ENCODE peak calls at places on chromosomes 3 and 15, in six cellular contexts. One of them, this sample, is unnamed.

GRCh38 chr3:150104564-150104963 is 133.9 kb upstream of the PFN2 start:
- DNase-seq in Panc1: no peak
- DNase-seq in HepG2: no peak
- DNase-seq in H1: no peak
- DNase-seq in SK-N-SH: no peak
- DNase-seq in K562: no peak
- DNase-seq in this sample: no peak

GRCh38 chr3:127360647-127361046 is 72.8 kb upstream of the PRR20G start:
- DNase-seq in K562: no peak
- DNase-seq in H1: no peak
- DNase-seq in SK-N-SH: no peak
- DNase-seq in HepG2: no peak
- DNase-seq in Panc1: no peak
- DNase-seq in this sample: no peak

GRCh38 chr3:23402728-23403505 is 199.8 kb downstream of the UBE2E2 start:
- DNase-seq in SK-N-SH: no peak
- DNase-seq in K562: no peak
- DNase-seq in HepG2: no peak
- DNase-seq in Panc1: no peak
- DNase-seq in H1: no peak
- DNase-seq in this sample: no peak

GRCh38 chr15:44096596-44096995 is 98.5 kb downstream of the FRMD5 start:
- DNase-seq in HepG2: peak
- DNase-seq in SK-N-SH: no peak
- DNase-seq in H1: no peak
- DNase-seq in Panc1: no peak
- DNase-seq in K562: no peak
- DNase-seq in this sample: no peak

GRCh38 chr3:123318374-123318773 is 116.6 kb downstream of the SEC22A start:
- DNase-seq in H1: no peak
- DNase-seq in K562: no peak
- DNase-seq in SK-N-SH: no peak
- DNase-seq in HepG2: no peak
- DNase-seq in Panc1: no peak
- DNase-seq in this sample: no peak

GRCh38 chr3:74053970-74054369 is 429.2 kb upstream of the PDZRN3 start:
- DNase-seq in K562: no peak
- DNase-seq in HepG2: no peak
- DNase-seq in SK-N-SH: no peak
- DNase-seq in Panc1: no peak
- DNase-seq in H1: no peak
- DNase-seq in this sample: no peak

GRCh38 chr15:56532766-56533455 is 68.0 kb upstream of the MNS1 start:
- DNase-seq in SK-N-SH: no peak
- DNase-seq in HepG2: no peak
- DNase-seq in K562: no peak
- DNase-seq in H1: no peak
- DNase-seq in Panc1: no peak
- DNase-seq in this sample: no peak

GRCh38 chr3:172847292-172847691 is 96.8 kb downstream of the ECT2 start:
- DNase-seq in K562: no peak
- DNase-seq in SK-N-SH: no peak
- DNase-seq in HepG2: no peak
- DNase-seq in H1: no peak
- DNase-seq in Panc1: no peak
- DNase-seq in this sample: no peak

GRCh38 chr3:122858373-122858772 is 63.5 kb downstream of the SLC49A4 start:
- DNase-seq in H1: no peak
- DNase-seq in Panc1: peak
- DNase-seq in SK-N-SH: peak
- DNase-seq in K562: no peak
- DNase-seq in HepG2: peak
- DNase-seq in this sample: peak

GRCh38 chr3:4814302-4814903 is 164.8 kb upstream of the BHLHE40 start:
- DNase-seq in SK-N-SH: no peak
- DNase-seq in K562: peak
- DNase-seq in H1: no peak
- DNase-seq in HepG2: no peak
- DNase-seq in Panc1: no peak
- DNase-seq in this sample: no peak

GRCh38 chr15:70236306-70237103 is 138.8 kb upstream of the TLE3 start:
- DNase-seq in SK-N-SH: no peak
- DNase-seq in H1: no peak
- DNase-seq in K562: no peak
- DNase-seq in HepG2: no peak
- DNase-seq in Panc1: no peak
- DNase-seq in this sample: no peak

GRCh38 chr3:51967384-51968174 is at the start of gene PCBP4:
- DNase-seq in H1: peak
- DNase-seq in Panc1: no peak
- DNase-seq in K562: peak
- DNase-seq in SK-N-SH: peak
- DNase-seq in HepG2: peak
- DNase-seq in this sample: no peak

GRCh38 chr3:154970796-154971195 is 109.3 kb upstream of the MME start:
- DNase-seq in HepG2: no peak
- DNase-seq in SK-N-SH: no peak
- DNase-seq in Panc1: no peak
- DNase-seq in K562: no peak
- DNase-seq in H1: no peak
- DNase-seq in this sample: no peak

GRCh38 chr3:78497025-78497424 is 1270.8 kb downstream of the ROBO1 start:
- DNase-seq in Panc1: no peak
- DNase-seq in SK-N-SH: peak
- DNase-seq in H1: no peak
- DNase-seq in HepG2: no peak
- DNase-seq in K562: no peak
- DNase-seq in this sample: no peak

GRCh38 chr15:64152507-64153387 is 1.2 kb downstream of the SNX22 start:
- DNase-seq in K562: no peak
- DNase-seq in Panc1: no peak
- DNase-seq in SK-N-SH: peak
- DNase-seq in HepG2: no peak
- DNase-seq in H1: peak
- DNase-seq in this sample: no peak

GRCh38 chr3:129463736-129464135 is 23.7 kb downstream of the IFT122 start:
- DNase-seq in K562: no peak
- DNase-seq in SK-N-SH: no peak
- DNase-seq in Panc1: no peak
- DNase-seq in H1: no peak
- DNase-seq in HepG2: no peak
- DNase-seq in this sample: no peak

GRCh38 chr15:30042556-30042955 is 40.2 kb upstream of the GOLGA8J start:
- DNase-seq in Panc1: no peak
- DNase-seq in HepG2: no peak
- DNase-seq in SK-N-SH: no peak
- DNase-seq in H1: no peak
- DNase-seq in K562: no peak
- DNase-seq in this sample: no peak

GRCh38 chr15:78415284-78415683 is 22.7 kb upstream of the IREB2 start:
- DNase-seq in H1: no peak
- DNase-seq in HepG2: no peak
- DNase-seq in SK-N-SH: no peak
- DNase-seq in K562: no peak
- DNase-seq in Panc1: no peak
- DNase-seq in this sample: peak

DNA sequence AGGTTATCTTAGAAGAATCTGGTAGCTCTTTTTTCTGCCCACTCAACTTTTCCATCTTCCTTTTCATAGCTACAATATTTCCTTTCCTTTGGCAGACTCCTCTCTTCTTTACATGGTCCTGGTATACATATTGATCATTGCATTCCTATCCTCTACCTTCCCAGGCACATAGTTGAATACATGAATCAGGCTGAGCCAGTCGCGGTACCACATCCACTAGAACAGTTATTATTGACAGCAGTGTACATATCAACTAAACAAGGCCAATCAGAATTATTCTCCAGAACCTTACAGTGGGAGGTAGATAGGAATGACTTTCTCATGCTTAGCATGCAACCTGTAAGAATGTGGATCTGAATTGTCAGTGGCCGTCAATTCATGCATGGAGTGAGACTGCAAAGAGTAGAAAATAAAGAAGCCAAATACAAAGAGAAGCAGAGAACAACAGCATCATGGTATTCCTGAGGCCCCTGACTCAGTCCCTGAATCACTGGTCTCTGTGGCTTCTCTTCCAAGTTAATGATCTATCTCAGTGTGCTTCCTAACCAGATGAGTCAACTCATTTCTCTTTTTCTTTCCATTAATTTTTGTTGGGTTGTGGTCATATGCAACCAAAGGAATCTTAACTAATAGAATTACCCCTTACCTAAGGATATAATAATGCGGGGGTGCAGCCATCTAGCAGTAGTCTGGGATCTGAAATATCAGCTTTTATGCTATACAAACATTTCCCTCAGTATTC is 60.9 kb upstream of the DCBLD2 start:
- DNase-seq in SK-N-SH: no peak
- DNase-seq in H1: no peak
- DNase-seq in K562: no peak
- DNase-seq in HepG2: peak
- DNase-seq in Panc1: no peak
- DNase-seq in this sample: peak
- TF ChIP-seq SIN3A in SK-N-SH: no peak
- TF ChIP-seq SIN3A in H1: no peak
- TF ChIP-seq SIN3A in K562: no peak
- TF ChIP-seq SIN3A in HepG2: no peak
- TF ChIP-seq SIN3A in Panc1: no peak
- TF ChIP-seq SIN3A in this sample: peak

GRCh38 chr3:109977903-109978302 is 640.6 kb upstream of the DPPA4 start:
- DNase-seq in HepG2: no peak
- DNase-seq in Panc1: no peak
- DNase-seq in K562: no peak
- DNase-seq in H1: no peak
- DNase-seq in SK-N-SH: no peak
- DNase-seq in this sample: no peak

DNA sequence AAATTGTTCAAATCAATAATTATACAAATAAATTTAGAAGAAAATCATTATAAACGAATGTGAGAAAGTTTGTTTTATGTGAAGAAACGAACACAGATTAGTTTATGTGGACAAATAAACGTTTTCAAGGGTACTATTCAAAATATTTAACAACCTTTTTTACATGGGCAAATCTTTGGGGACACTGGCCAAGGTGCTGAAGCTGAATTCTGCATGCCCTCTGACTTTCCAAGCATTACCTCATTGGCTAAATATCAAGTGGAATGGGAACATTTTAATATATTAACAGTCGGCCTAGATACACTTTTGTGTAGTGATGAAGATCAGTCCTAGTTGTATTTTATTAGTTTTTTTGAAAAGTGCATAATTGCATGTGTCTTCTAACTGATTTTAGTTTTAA is 636.4 kb upstream of the DPPA4 start:
- DNase-seq in K562: no peak
- DNase-seq in SK-N-SH: no peak
- DNase-seq in Panc1: no peak
- DNase-seq in HepG2: no peak
- DNase-seq in H1: no peak
- DNase-seq in this sample: no peak
- TF ChIP-seq SIN3A in K562: no peak
- TF ChIP-seq SIN3A in SK-N-SH: no peak
- TF ChIP-seq SIN3A in Panc1: no peak
- TF ChIP-seq SIN3A in HepG2: no peak
- TF ChIP-seq SIN3A in H1: no peak
- TF ChIP-seq SIN3A in this sample: no peak

DNA sequence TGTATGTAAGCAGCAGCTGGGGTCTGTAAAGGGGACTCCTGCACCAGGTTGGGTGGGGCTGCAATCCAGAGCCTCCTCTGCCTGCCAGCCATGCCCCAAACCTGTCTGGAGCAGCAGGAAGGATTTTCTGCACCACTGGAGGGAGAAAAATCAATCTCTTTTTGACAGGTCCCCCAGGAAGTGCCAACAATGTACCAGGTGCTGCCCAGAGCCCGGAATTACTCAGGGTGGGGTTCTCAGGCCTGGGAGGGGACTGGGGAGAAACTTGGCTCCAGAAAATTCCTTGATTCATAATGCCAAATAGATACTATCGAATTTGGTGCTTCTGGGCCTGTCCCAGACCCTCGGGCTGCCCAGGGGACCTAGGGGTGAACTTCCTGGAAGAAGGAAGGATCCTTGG is 52.6 kb downstream of the WNT7A start:
- DNase-seq in SK-N-SH: no peak
- DNase-seq in K562: no peak
- DNase-seq in HepG2: no peak
- DNase-seq in Panc1: no peak
- DNase-seq in H1: no peak
- DNase-seq in this sample: no peak
- TF ChIP-seq SIN3A in SK-N-SH: no peak
- TF ChIP-seq SIN3A in K562: no peak
- TF ChIP-seq SIN3A in HepG2: no peak
- TF ChIP-seq SIN3A in Panc1: no peak
- TF ChIP-seq SIN3A in H1: no peak
- TF ChIP-seq SIN3A in this sample: no peak

GRCh38 chr15:60021589-60022378 is 17.7 kb downstream of the FOXB1 start:
- DNase-seq in K562: no peak
- DNase-seq in SK-N-SH: no peak
- DNase-seq in H1: no peak
- DNase-seq in Panc1: no peak
- DNase-seq in HepG2: no peak
- DNase-seq in this sample: no peak
- TF ChIP-seq SIN3A in K562: no peak
- TF ChIP-seq SIN3A in SK-N-SH: no peak
- TF ChIP-seq SIN3A in H1: no peak
- TF ChIP-seq SIN3A in Panc1: no peak
- TF ChIP-seq SIN3A in HepG2: no peak
- TF ChIP-seq SIN3A in this sample: no peak

GRCh38 chr15:68678746-68679145 is 100.0 kb downstream of the CORO2B start:
- DNase-seq in SK-N-SH: no peak
- DNase-seq in H1: no peak
- DNase-seq in K562: no peak
- DNase-seq in HepG2: no peak
- DNase-seq in Panc1: no peak
- DNase-seq in this sample: no peak

GRCh38 chr15:68677996-68678395 is 99.2 kb downstream of the CORO2B start:
- DNase-seq in Panc1: no peak
- DNase-seq in SK-N-SH: no peak
- DNase-seq in H1: no peak
- DNase-seq in HepG2: no peak
- DNase-seq in K562: no peak
- DNase-seq in this sample: no peak

GRCh38 chr15:68674975-68675374 is 96.2 kb downstream of the CORO2B start:
- DNase-seq in H1: no peak
- DNase-seq in K562: no peak
- DNase-seq in SK-N-SH: no peak
- DNase-seq in Panc1: no peak
- DNase-seq in HepG2: no peak
- DNase-seq in this sample: no peak

GRCh38 chr15:68676011-68676605 is 97.3 kb downstream of the CORO2B start:
- DNase-seq in HepG2: no peak
- DNase-seq in SK-N-SH: peak
- DNase-seq in K562: no peak
- DNase-seq in Panc1: no peak
- DNase-seq in H1: no peak
- DNase-seq in this sample: no peak

GRCh38 chr15:68676926-68677325 is 98.1 kb downstream of the CORO2B start:
- DNase-seq in H1: no peak
- DNase-seq in Panc1: no peak
- DNase-seq in SK-N-SH: no peak
- DNase-seq in K562: no peak
- DNase-seq in HepG2: no peak
- DNase-seq in this sample: no peak
- TF ChIP-seq SIN3A in H1: no peak
- TF ChIP-seq SIN3A in Panc1: no peak
- TF ChIP-seq SIN3A in SK-N-SH: no peak
- TF ChIP-seq SIN3A in K562: no peak
- TF ChIP-seq SIN3A in HepG2: no peak
- TF ChIP-seq SIN3A in this sample: no peak

GRCh38 chr15:74783072-74783807 is 1.4 kb downstream of the CSK start:
- DNase-seq in H1: no peak
- DNase-seq in HepG2: no peak
- DNase-seq in Panc1: no peak
- DNase-seq in K562: peak
- DNase-seq in SK-N-SH: peak
- DNase-seq in this sample: no peak
- TF ChIP-seq SIN3A in H1: no peak
- TF ChIP-seq SIN3A in HepG2: no peak
- TF ChIP-seq SIN3A in Panc1: no peak
- TF ChIP-seq SIN3A in K562: peak
- TF ChIP-seq SIN3A in SK-N-SH: no peak
- TF ChIP-seq SIN3A in this sample: no peak

This sample was measured in HCT116.